ENCODE peak calls at places on chromosomes 13 and 19, in five cellular contexts. J is IMR-90, Y is H1, L is neuronal stem cell, R is mesendoderm. Q is an unnamed sample.

GRCh38 chr13:106291006-106291405 is 244.5 kb downstream of the EFNB2 start:
- DNase-seq in J (peak), Y (no peak), L (no peak), R (no peak), Q (no peak)

GRCh38 chr13:113835461-113836274 is 28.2 kb downstream of the GAS6 start:
- DNase-seq in J (peak), Y (no peak), L (no peak), R (peak), Q (no peak)

GRCh38 chr13:75934889-75935288 is 298.8 kb downstream of the LMO7 start:
- DNase-seq in J (peak), Y (no peak), L (no peak), R (no peak), Q (no peak)

GRCh38 chr19:411723-412355 is 2.9 kb upstream of the C2CD4C start:
- DNase-seq in J (no peak), Y (no peak), L (no peak), R (no peak), Q (no peak)

GRCh38 chr13:52048516-52048915 is 24.0 kb downstream of the UTP14C start:
- DNase-seq in J (peak), Y (no peak), L (no peak), R (no peak), Q (no peak)

GRCh38 chr19:27780367-27781065 is 1432.4 kb downstream of the UQCRFS1 start:
- DNase-seq in J (no peak), Y (no peak), L (no peak), R (no peak), Q (no peak)

GRCh38 chr13:105806335-105806920 is 729.0 kb downstream of the EFNB2 start:
- DNase-seq in J (no peak), Y (no peak), L (no peak), R (no peak), Q (no peak)

GRCh38 chr19:34155686-34156085 is 16.6 kb upstream of the LSM14A start:
- DNase-seq in J (peak), Y (no peak), L (no peak), R (no peak), Q (no peak)

GRCh38 chr13:50132937-50133276 is 117.7 kb downstream of the KCNRG start:
- DNase-seq in J (no peak), Y (no peak), L (peak), R (no peak), Q (no peak)

GRCh38 chr13:106105153-106105552 is 430.3 kb downstream of the EFNB2 start:
- DNase-seq in J (peak), Y (no peak), L (no peak), R (no peak), Q (no peak)

GRCh38 chr19:1907563-1908363 is 2.6 kb downstream of the ADAT3 start:
- DNase-seq in J (no peak), Y (no peak), L (no peak), R (no peak), Q (no peak)

GRCh38 chr19:1905071-1905862 is at the start of the genes ADAT3 and SCAMP4:
- DNase-seq in J (peak), Y (peak), L (peak), R (peak), Q (peak)

GRCh38 chr19:1906985-1907562 is 1.9 kb downstream of the ADAT3 start:
- DNase-seq in J (no peak), Y (no peak), L (no peak), R (no peak), Q (no peak)

GRCh38 chr19:1904385-1905070 is 671 bp upstream of the ADAT3 start:
- DNase-seq in J (no peak), Y (peak), L (peak), R (peak), Q (peak)

GRCh38 chr19:1905863-1906375 is 720 bp downstream of the ADAT3 start:
- DNase-seq in J (no peak), Y (no peak), L (no peak), R (no peak), Q (no peak)
- H2BK5ac ChIP-seq in J (peak), Y (peak), L (no peak), R (no peak), Q (no peak)

GRCh38 chr19:45506991-45507863 is at the start of gene VASP:
- DNase-seq in J (peak), Y (no peak), L (peak), R (peak), Q (peak)

GRCh38 chr19:45505151-45505995 is 1.9 kb upstream of the VASP start:
- DNase-seq in J (peak), Y (no peak), L (no peak), R (no peak), Q (no peak)

GRCh38 chr19:45505996-45506245 is 1.4 kb upstream of the VASP start:
- DNase-seq in J (no peak), Y (no peak), L (no peak), R (no peak), Q (no peak)

GRCh38 chr19:45507864-45508680 is 793 bp downstream of the VASP start:
- DNase-seq in J (no peak), Y (no peak), L (no peak), R (peak), Q (peak)

GRCh38 chr19:45506246-45506990 is 861 bp upstream of the VASP start:
- DNase-seq in J (peak), Y (no peak), L (peak), R (peak), Q (peak)
- H2BK5ac ChIP-seq in J (peak), Y (no peak), L (peak), R (no peak), Q (no peak)

DNA sequence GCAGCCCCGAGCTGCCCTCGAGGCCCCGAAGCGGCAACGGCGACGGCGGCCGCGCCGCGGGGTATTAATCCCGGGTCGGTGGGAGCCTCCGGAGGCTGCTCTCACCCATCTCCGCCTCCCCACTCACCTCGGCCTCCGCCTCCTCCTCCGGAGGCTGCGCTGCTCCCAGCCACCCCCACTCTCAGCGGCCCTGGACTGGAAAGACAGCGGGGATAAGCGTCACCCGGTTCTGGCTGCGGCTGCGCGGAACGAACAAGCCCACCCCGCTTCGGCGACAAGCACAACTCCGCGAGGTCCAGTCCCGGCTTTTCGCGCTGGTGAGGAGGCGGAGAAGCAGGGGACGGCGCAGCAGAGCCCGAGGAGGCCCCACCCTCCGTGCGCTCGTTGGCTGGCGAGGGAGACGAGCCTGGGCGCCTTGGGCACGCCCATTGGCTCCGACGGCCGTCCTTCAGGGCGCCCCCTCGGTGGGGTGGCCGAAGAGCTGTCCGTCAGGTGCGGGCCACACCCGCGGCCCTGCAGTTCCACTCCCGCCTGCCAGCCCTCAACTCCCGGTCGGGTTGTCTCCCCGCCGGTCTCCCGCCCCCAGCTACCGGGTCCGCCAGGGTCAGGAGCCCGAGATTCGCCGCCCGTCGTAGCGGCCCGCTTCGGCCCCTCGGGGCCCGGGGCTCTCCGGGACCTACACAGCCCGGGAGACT is at the start of gene ZMYM5:
- DNase-seq in J (peak), Y (peak), L (peak), R (peak), Q (peak)
- H2BK5ac ChIP-seq in J (peak), Y (peak), L (peak), R (peak), Q (no peak)

GRCh38 chr19:11694533-11695439 is 44.0 kb downstream of the ZNF823 start:
- DNase-seq in J (peak), Y (peak), L (peak), R (peak), Q (peak)
- H2BK5ac ChIP-seq in J (no peak), Y (peak), L (no peak), R (no peak), Q (no peak)

GRCh38 chr19:43532571-43532961 is 422 bp upstream of the ZNF575 start:
- DNase-seq in J (no peak), Y (no peak), L (no peak), R (no peak), Q (peak)

GRCh38 chr19:43534811-43535761 is 2.1 kb downstream of the ZNF575 start:
- DNase-seq in J (peak), Y (peak), L (peak), R (peak), Q (peak)

GRCh38 chr19:43533546-43534304 is 737 bp downstream of the ZNF575 start:
- DNase-seq in J (peak), Y (peak), L (peak), R (peak), Q (peak)

GRCh38 chr19:43534305-43534612 is 1.3 kb downstream of the ZNF575 start:
- DNase-seq in J (no peak), Y (no peak), L (no peak), R (no peak), Q (no peak)

GRCh38 chr19:43532962-43533545 is at the start of gene ZNF575:
- DNase-seq in J (peak), Y (peak), L (peak), R (peak), Q (peak)
- H2BK5ac ChIP-seq in J (peak), Y (peak), L (no peak), R (no peak), Q (no peak)

DNA sequence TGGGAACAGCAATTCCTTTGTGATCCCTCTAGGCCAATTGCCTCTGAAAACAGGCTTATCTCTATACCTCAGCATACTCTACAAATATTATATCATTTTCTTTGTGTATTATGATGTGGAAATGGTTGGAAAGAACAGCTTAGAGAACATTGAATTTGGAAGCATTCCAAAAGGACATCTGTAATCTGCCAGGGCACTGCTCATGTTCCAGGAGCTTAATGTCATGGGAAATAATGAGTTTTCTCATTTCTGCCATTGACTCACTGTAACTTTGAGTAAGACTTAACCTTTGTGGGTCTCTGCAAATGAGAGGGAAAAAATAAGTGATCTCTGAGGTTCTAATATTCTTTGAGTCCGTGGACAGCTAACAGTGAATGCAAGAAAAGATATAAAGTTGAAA is 147.3 kb downstream of the UFM1 start:
- DNase-seq in J (no peak), Y (no peak), L (no peak), R (no peak), Q (no peak)
- H2BK5ac ChIP-seq in J (no peak), Y (no peak), L (no peak), R (no peak), Q (no peak)

GRCh38 chr19:38413416-38413815 is 10.5 kb downstream of the FAM98C start:
- DNase-seq in J (no peak), Y (no peak), L (no peak), R (no peak), Q (no peak)

GRCh38 chr19:38409631-38410133 is 6.8 kb downstream of the FAM98C start:
- DNase-seq in J (peak), Y (no peak), L (no peak), R (no peak), Q (no peak)

GRCh38 chr19:38411041-38411712 is 8.3 kb downstream of the FAM98C start:
- DNase-seq in J (no peak), Y (no peak), L (no peak), R (no peak), Q (no peak)

GRCh38 chr19:38412961-38413360 is 10.1 kb downstream of the FAM98C start:
- DNase-seq in J (no peak), Y (no peak), L (no peak), R (no peak), Q (no peak)

DNA sequence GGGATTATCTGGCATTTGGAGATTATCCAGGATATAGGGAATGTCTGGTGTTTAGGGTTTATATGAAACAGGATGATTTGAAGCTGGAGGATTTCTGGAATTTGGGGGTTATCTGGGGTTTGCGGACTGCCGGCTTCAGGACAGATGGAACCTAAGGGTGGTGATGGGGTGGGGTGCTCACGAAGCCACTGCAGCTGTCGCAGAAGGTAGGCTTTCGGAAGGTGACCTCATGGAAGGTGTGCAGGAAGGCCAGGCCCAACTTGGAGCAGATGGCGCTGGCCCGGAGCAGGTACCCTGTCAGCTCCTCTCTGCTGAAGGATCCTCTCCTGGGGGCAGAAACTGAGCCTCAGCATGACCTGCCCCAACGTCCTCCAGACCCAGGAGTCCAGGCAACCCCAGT is 9.6 kb downstream of the FAM98C start:
- DNase-seq in J (no peak), Y (no peak), L (no peak), R (no peak), Q (no peak)
- H2BK5ac ChIP-seq in J (no peak), Y (no peak), L (peak), R (no peak), Q (no peak)

Q was measured in H9.